ENCODE peak calls at places on chromosome 21, in ten cellular contexts. V is CD8-positive, alpha-beta memory T cell; U is adrenal gland; X is IMR-90; H is lung; G is endodermal cell; R is left ventricle myocardium inferior; N is pancreas; E is gastrocnemius medialis; D is OCI-LY7. I is an unnamed sample. For H3K36me3, the result is how much of the 10 kb centered on the place peaks cover.

GRCh38 chr21:41349607-41350390 is 12.0 kb upstream of the MX2 start:
- DNase-seq in V (no peak), U (no peak), X (no peak), H (no peak), G (no peak), R (no peak), N (no peak), E (no peak), D (no peak), I (no peak)

GRCh38 chr21:17901458-17902092 is 82.4 kb upstream of the C21orf91 start:
- DNase-seq in V (no peak), U (no peak), X (peak), H (no peak), G (no peak), R (no peak), N (no peak), E (no peak), D (no peak), I (no peak)

GRCh38 chr21:34614693-34615486 is at the start of gene RCAN1:
- DNase-seq in V (peak), U (peak), X (peak), H (peak), G (peak), R (peak), N (peak), E (peak), D (peak), I (peak)

GRCh38 chr21:42614811-42615342 is 38.5 kb upstream of the PDE9A start:
- DNase-seq in V (peak), U (no peak), X (no peak), H (peak), G (peak), R (no peak), N (peak), E (no peak), D (peak), I (peak)

GRCh38 chr21:19767546-19767945 is 1230.7 kb upstream of the NCAM2 start:
- DNase-seq in V (no peak), U (no peak), X (no peak), H (no peak), G (no peak), R (no peak), N (no peak), E (no peak), D (no peak), I (no peak)

GRCh38 chr21:35294231-35294898 is 245.3 kb upstream of the RUNX1 start:
- DNase-seq in V (no peak), U (no peak), X (no peak), H (no peak), G (peak), R (no peak), N (peak), E (no peak), D (no peak), I (no peak)

GRCh38 chr21:41979335-41979734 is 25.5 kb upstream of the C2CD2 start:
- DNase-seq in V (no peak), U (no peak), X (no peak), H (no peak), G (no peak), R (no peak), N (no peak), E (no peak), D (no peak), I (no peak)

GRCh38 chr21:42463861-42464515 is 32.0 kb downstream of the RSPH1 start:
- DNase-seq in V (peak), U (no peak), X (peak), H (peak), G (peak), R (no peak), N (no peak), E (no peak), D (peak), I (peak)

GRCh38 chr21:41199588-41199987 is 31.6 kb downstream of the BACE2 start:
- DNase-seq in V (no peak), U (no peak), X (no peak), H (no peak), G (no peak), R (no peak), N (no peak), E (no peak), D (no peak), I (no peak)

DNA sequence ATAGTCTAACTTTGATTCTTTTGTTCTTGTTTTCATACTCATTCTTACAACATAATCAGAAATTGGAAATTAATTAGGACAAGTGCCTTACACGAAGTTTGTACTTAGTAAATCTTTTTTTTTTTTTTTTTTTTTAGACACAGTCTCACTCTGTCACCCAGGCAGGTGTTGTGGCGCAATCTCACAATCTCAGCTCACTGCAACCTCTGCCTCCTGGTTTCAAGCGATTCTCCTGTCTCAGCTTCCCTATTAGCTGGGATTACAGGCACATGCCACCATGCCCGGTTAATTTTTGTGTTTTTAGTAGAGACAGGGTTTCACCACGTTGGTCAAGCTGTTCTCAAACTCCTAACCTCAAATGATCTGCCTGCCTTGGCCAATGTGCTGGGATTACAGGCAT is 12.4 kb downstream of the CHAF1B start:
- DNase-seq in V (no peak), U (no peak), X (no peak), H (no peak), G (peak), R (no peak), N (no peak), E (no peak), D (no peak), I (no peak)
- H3K36me3 ChIP-seq in V (under half), U (under half), X (under half), H (under half), G (under half), R (under half), N (under half), E (under half), D (half or more), I (under half)

DNA sequence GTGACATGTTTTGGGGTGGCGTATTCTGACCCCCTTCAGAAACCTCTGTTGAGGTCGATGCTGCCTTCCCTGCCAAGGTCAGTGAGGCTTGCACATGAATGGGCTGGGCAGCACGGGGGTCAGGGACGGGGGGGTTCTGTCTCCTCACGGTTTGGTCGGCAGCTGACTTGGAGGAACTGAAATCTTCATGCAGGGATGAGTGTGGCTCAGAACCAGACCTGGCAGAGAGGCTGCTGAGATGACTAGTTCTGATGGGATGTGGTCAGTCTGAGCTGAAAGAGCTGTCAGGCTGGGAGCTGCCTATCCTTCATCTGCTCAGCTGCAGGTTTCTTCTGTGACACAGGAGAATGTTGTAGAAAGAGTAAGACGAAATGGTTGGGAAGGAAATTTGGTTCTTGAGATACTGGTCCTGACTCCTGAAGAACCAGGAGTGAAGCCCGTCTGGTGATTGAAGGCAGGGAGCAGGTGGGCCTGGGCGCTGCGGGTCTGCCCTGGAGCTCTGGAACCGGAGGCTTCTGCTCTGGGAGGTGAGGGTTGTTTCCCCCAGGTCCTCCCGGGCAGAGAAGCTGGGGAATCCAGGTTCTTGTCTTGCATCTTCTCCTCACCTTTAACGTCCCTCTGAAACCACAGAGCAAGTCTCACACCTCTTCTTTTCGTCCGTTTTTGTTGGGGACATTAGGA is 3.3 kb downstream of the SLX9 start:
- DNase-seq in V (no peak), U (peak), X (peak), H (no peak), G (no peak), R (no peak), N (no peak), E (no peak), D (no peak), I (no peak)
- H3K4me3 ChIP-seq in V (no peak), U (no peak), X (no peak), H (no peak), G (no peak), R (no peak), N (no peak), E (no peak), D (no peak), I (no peak)

GRCh38 chr21:46491553-46491952 is 32.9 kb downstream of the DIP2A start:
- DNase-seq in V (no peak), U (no peak), X (no peak), H (no peak), G (no peak), R (no peak), N (no peak), E (no peak), D (no peak), I (no peak)
- H3K36me3 ChIP-seq in V (under half), U (under half), X (under half), H (under half), G (half or more), R (under half), N (under half), E (under half), D (under half), I (under half)

GRCh38 chr21:46375560-46376230 is 51.7 kb downstream of the PCNT start:
- DNase-seq in V (no peak), U (no peak), X (no peak), H (no peak), G (no peak), R (peak), N (no peak), E (peak), D (no peak), I (no peak)
- H3K4me3 ChIP-seq in V (no peak), U (no peak), X (no peak), H (no peak), G (no peak), R (peak), N (no peak), E (peak), D (no peak), I (no peak)

DNA sequence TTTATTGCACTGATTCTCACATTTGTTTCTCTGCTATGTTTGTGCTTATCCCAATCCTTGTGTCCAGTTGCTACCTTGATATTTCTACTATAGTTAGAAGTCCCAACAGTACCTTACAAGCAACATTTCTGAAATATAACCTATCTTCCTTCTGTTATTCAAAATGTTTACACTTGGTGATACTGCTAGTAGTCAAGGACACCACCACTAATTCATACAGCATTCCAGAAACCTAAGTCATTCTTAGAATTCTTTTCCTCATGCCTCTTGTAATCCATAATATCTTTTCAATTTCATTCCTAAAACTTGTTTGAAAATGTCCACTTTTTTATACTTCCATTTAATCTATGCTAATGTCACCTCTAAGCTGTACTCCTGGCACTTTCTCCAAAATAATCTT is 2132.1 kb downstream of the NCAM2 start:
- DNase-seq in V (no peak), U (no peak), X (no peak), H (no peak), G (no peak), R (no peak), N (no peak), E (no peak), D (no peak), I (no peak)
- H3K36me3 ChIP-seq in V (under half), U (under half), X (under half), H (under half), G (under half), R (under half), N (under half), E (under half), D (under half), I (under half)

DNA sequence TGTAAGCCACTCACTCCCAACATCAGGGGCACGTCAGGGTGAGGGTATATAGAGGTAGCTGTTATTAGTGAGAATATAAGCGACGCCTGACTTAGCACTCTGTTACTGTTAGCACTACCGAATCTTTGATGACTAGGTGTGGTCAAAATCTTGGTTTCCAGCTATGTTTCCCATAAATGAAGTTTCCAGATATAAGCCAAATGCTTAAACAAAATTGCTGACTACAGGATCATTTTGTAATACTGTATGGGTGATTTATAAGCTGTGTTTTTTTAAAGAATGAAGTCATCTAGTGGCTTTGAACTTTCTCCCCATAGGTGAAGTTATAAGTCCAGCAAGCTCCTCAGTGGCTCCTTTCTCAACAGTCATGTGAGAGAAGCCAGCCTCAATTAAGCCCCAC is 23.7 kb downstream of the KCNJ15 start:
- DNase-seq in V (no peak), U (no peak), X (peak), H (no peak), G (no peak), R (no peak), N (no peak), E (no peak), D (no peak), I (no peak)
- H3K4me3 ChIP-seq in V (no peak), U (no peak), X (no peak), H (no peak), G (no peak), R (no peak), N (no peak), E (no peak), D (no peak), I (no peak)

I was measured in kidney.